ENCODE peak calls at places on chromosomes 4 and X, in seven cellular contexts. One of them, this sample, is unnamed.

GRCh38 chr4:186500721-186501304 is 54.6 kb downstream of the MTNR1A start:
- DNase-seq in mesendoderm: no peak
- DNase-seq in mesenchymal stem cell: no peak
- DNase-seq in trophoblast cell: peak; percentile 46
- DNase-seq in neuronal stem cell: no peak
- DNase-seq in IMR-90: peak; percentile 1
- DNase-seq in H9: peak; percentile 36
- DNase-seq in this sample: no peak

GRCh38 chrX:41605144-41605543 is 83.6 kb upstream of the GPR34 start:
- DNase-seq in trophoblast cell: peak; percentile 32
- DNase-seq in H9: no peak
- DNase-seq in neuronal stem cell: no peak
- DNase-seq in mesendoderm: peak; percentile 49
- DNase-seq in IMR-90: no peak
- DNase-seq in mesenchymal stem cell: no peak
- DNase-seq in this sample: no peak

GRCh38 chrX:29690061-29690460 is 525.3 kb upstream of the MAGEB2 start:
- DNase-seq in IMR-90: peak; percentile 46
- DNase-seq in neuronal stem cell: no peak
- DNase-seq in trophoblast cell: no peak
- DNase-seq in mesendoderm: no peak
- DNase-seq in mesenchymal stem cell: peak; percentile 7
- DNase-seq in H9: no peak
- DNase-seq in this sample: no peak

GRCh38 chr4:174119051-174119450 is 164.4 kb downstream of the FBXO8 start:
- DNase-seq in mesendoderm: no peak
- DNase-seq in IMR-90: peak; percentile 51
- DNase-seq in trophoblast cell: peak; percentile 79
- DNase-seq in H9: no peak
- DNase-seq in mesenchymal stem cell: peak; percentile 88
- DNase-seq in neuronal stem cell: no peak
- DNase-seq in this sample: no peak

GRCh38 chr4:184392321-184392720 is 82.0 kb downstream of the IRF2 start:
- DNase-seq in neuronal stem cell: no peak
- DNase-seq in mesendoderm: no peak
- DNase-seq in IMR-90: no peak
- DNase-seq in H9: no peak
- DNase-seq in trophoblast cell: no peak
- DNase-seq in mesenchymal stem cell: no peak
- DNase-seq in this sample: no peak

GRCh38 chr4:140343303-140343702 is 30.1 kb upstream of the SCOC start:
- DNase-seq in mesendoderm: peak; percentile 36
- DNase-seq in H9: no peak
- DNase-seq in neuronal stem cell: no peak
- DNase-seq in trophoblast cell: no peak
- DNase-seq in IMR-90: no peak
- DNase-seq in mesenchymal stem cell: no peak
- DNase-seq in this sample: no peak

GRCh38 chr4:53599632-53600031 is 8.3 kb upstream of the LNX1 start:
- DNase-seq in trophoblast cell: no peak
- DNase-seq in neuronal stem cell: no peak
- DNase-seq in H9: no peak
- DNase-seq in IMR-90: no peak
- DNase-seq in mesenchymal stem cell: no peak
- DNase-seq in mesendoderm: no peak
- DNase-seq in this sample: no peak

GRCh38 chrX:22950278-22951266 is 49.2 kb upstream of the DDX53 start:
- DNase-seq in neuronal stem cell: no peak
- DNase-seq in H9: no peak
- DNase-seq in IMR-90: peak; percentile 89
- DNase-seq in mesendoderm: no peak
- DNase-seq in mesenchymal stem cell: peak; percentile 89
- DNase-seq in trophoblast cell: peak; percentile 7
- DNase-seq in this sample: no peak

GRCh38 chr4:16213107-16213506 is 13.2 kb downstream of the TAPT1 start:
- DNase-seq in mesenchymal stem cell: peak; percentile 60
- DNase-seq in neuronal stem cell: no peak
- DNase-seq in H9: no peak
- DNase-seq in trophoblast cell: no peak
- DNase-seq in IMR-90: peak; percentile 74
- DNase-seq in mesendoderm: no peak
- DNase-seq in this sample: no peak

GRCh38 chr4:13597604-13598003 is 29.9 kb downstream of the BOD1L1 start:
- DNase-seq in mesenchymal stem cell: no peak
- DNase-seq in mesendoderm: no peak
- DNase-seq in IMR-90: peak; percentile 38
- DNase-seq in trophoblast cell: peak; percentile 59
- DNase-seq in neuronal stem cell: no peak
- DNase-seq in H9: no peak
- DNase-seq in this sample: no peak

GRCh38 chr4:181140037-181140603 is 1103.1 kb upstream of the TENM3 start:
- DNase-seq in mesendoderm: no peak
- DNase-seq in H9: no peak
- DNase-seq in IMR-90: no peak
- DNase-seq in trophoblast cell: no peak
- DNase-seq in mesenchymal stem cell: no peak
- DNase-seq in neuronal stem cell: no peak
- DNase-seq in this sample: no peak

GRCh38 chrX:20378291-20378920 is 111.7 kb upstream of the RPS6KA3 start:
- DNase-seq in IMR-90: peak; percentile 31
- DNase-seq in mesenchymal stem cell: peak; percentile 7
- DNase-seq in neuronal stem cell: no peak
- DNase-seq in H9: no peak
- DNase-seq in mesendoderm: no peak
- DNase-seq in trophoblast cell: no peak
- DNase-seq in this sample: no peak

GRCh38 chr4:2071252-2071911 is 12.3 kb downstream of the NAT8L start:
- DNase-seq in mesendoderm: no peak
- DNase-seq in H9: no peak
- DNase-seq in trophoblast cell: no peak
- DNase-seq in mesenchymal stem cell: no peak
- DNase-seq in neuronal stem cell: no peak
- DNase-seq in IMR-90: no peak
- DNase-seq in this sample: peak; percentile 46

GRCh38 chr4:20356565-20356964 is 104.9 kb downstream of the SLIT2 start:
- DNase-seq in H9: no peak
- DNase-seq in mesenchymal stem cell: no peak
- DNase-seq in mesendoderm: no peak
- DNase-seq in neuronal stem cell: peak; percentile 39
- DNase-seq in IMR-90: no peak
- DNase-seq in trophoblast cell: no peak
- DNase-seq in this sample: no peak

DNA sequence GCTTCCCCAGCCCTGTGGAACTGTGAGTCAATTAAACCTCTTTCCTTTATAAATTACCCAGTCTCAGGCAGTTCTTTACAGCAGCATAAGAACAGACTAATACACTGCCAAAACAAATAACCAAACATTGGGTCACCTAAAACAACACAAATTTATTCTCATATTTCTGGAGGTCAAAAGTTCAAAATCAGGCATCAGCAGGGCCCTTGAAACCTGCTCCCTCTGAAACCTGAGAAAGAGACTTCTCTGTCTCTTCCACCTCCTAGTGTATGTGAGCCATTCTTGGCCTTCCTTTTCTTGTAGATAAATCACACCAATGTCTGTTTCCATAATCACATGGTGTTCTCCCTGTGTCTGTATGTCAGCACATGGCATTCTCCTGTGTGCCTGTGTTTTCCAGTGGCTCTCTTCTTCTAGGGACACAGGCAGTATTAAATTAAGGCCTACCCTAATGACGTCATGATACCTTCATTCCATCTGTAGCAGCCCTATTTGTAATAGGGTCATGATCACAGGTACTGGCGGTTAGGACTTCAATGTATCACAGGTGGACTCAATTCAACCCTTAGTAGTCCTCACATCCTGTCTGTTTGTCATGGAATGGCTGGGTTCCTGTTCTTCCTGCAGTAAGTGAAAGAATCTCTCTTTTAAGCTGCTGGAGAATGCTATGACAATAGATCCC is 147.3 kb upstream of the CLNK start:
- DNase-seq in mesendoderm: no peak
- DNase-seq in IMR-90: no peak
- DNase-seq in H9: no peak
- DNase-seq in trophoblast cell: no peak
- DNase-seq in mesenchymal stem cell: no peak
- DNase-seq in neuronal stem cell: no peak
- DNase-seq in this sample: no peak
- H3K23ac ChIP-seq in mesendoderm: no peak overlapping the region
- H3K23ac ChIP-seq in IMR-90: no peak overlapping the region
- H3K23ac ChIP-seq in H9: no peak overlapping the region
- H3K23ac ChIP-seq in trophoblast cell: no peak overlapping the region
- H3K23ac ChIP-seq in mesenchymal stem cell: no peak overlapping the region
- H3K23ac ChIP-seq in neuronal stem cell: no peak overlapping the region
- H3K23ac ChIP-seq in this sample: no peak overlapping the region

GRCh38 chr4:46389301-46389761 is 597 bp downstream of the GABRA2 start:
- DNase-seq in trophoblast cell: no peak
- DNase-seq in mesendoderm: peak; percentile 56
- DNase-seq in neuronal stem cell: peak; percentile 47
- DNase-seq in mesenchymal stem cell: peak; percentile 76
- DNase-seq in IMR-90: no peak
- DNase-seq in H9: peak; percentile 55
- DNase-seq in this sample: peak; percentile 56

GRCh38 chr4:46392421-46392820 is 2.5 kb upstream of the GABRA2 start:
- DNase-seq in mesenchymal stem cell: peak; percentile 48
- DNase-seq in trophoblast cell: no peak
- DNase-seq in IMR-90: peak; percentile 11
- DNase-seq in mesendoderm: peak; percentile 54
- DNase-seq in H9: no peak
- DNase-seq in neuronal stem cell: peak; percentile 30
- DNase-seq in this sample: no peak

GRCh38 chr4:46388860-46389259 is 1.1 kb downstream of the GABRA2 start:
- DNase-seq in H9: no peak
- DNase-seq in mesendoderm: no peak
- DNase-seq in neuronal stem cell: no peak
- DNase-seq in trophoblast cell: no peak
- DNase-seq in mesenchymal stem cell: peak; percentile 59
- DNase-seq in IMR-90: no peak
- DNase-seq in this sample: no peak

GRCh38 chr4:46390353-46391058 is 578 bp upstream of the GABRA2 start:
- DNase-seq in mesendoderm: peak; percentile 28
- DNase-seq in mesenchymal stem cell: peak; percentile 55
- DNase-seq in IMR-90: no peak
- DNase-seq in neuronal stem cell: peak; percentile 27
- DNase-seq in H9: peak; percentile 32
- DNase-seq in trophoblast cell: no peak
- DNase-seq in this sample: no peak

DNA sequence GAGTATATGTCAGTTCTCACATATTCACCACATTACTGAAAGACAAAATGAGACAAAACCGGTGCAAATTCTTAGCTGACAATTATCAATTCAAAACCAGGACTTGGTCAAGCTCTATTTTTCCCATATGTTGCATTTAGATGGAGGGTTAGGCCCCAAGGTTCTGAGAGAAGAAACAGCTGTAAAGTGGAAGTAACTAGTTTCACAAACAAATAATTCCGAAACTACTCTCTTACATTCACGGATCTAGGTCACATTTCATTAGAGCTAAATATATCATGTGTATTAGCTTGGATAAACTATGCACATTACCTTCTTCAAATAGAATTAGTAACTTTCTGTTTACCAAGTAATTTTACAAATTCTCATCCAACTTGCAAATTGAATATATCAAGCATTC is 3.7 kb upstream of the GABRA2 start:
- DNase-seq in IMR-90: no peak
- DNase-seq in neuronal stem cell: no peak
- DNase-seq in mesendoderm: no peak
- DNase-seq in trophoblast cell: no peak
- DNase-seq in mesenchymal stem cell: no peak
- DNase-seq in H9: no peak
- DNase-seq in this sample: no peak
- H3K23ac ChIP-seq in IMR-90: no peak overlapping the region
- H3K23ac ChIP-seq in neuronal stem cell: no peak overlapping the region
- H3K23ac ChIP-seq in mesendoderm: no peak overlapping the region
- H3K23ac ChIP-seq in trophoblast cell: no peak overlapping the region
- H3K23ac ChIP-seq in mesenchymal stem cell: no peak overlapping the region
- H3K23ac ChIP-seq in H9: no peak overlapping the region
- H3K23ac ChIP-seq in this sample: no peak overlapping the region

GRCh38 chr4:96599752-96600151 is 759.9 kb downstream of the PDHA2 start:
- DNase-seq in mesendoderm: peak; percentile 18
- DNase-seq in H9: no peak
- DNase-seq in mesenchymal stem cell: no peak
- DNase-seq in trophoblast cell: no peak
- DNase-seq in neuronal stem cell: no peak
- DNase-seq in IMR-90: no peak
- DNase-seq in this sample: no peak

GRCh38 chr4:96606451-96606850 is 766.6 kb downstream of the PDHA2 start:
- DNase-seq in neuronal stem cell: no peak
- DNase-seq in trophoblast cell: peak; percentile 43
- DNase-seq in mesenchymal stem cell: no peak
- DNase-seq in IMR-90: no peak
- DNase-seq in mesendoderm: no peak
- DNase-seq in H9: no peak
- DNase-seq in this sample: no peak

GRCh38 chr4:96598465-96598864 is 758.6 kb downstream of the PDHA2 start:
- DNase-seq in mesenchymal stem cell: no peak
- DNase-seq in mesendoderm: peak; percentile 41
- DNase-seq in IMR-90: no peak
- DNase-seq in neuronal stem cell: no peak
- DNase-seq in H9: no peak
- DNase-seq in trophoblast cell: no peak
- DNase-seq in this sample: no peak

GRCh38 chr4:96603635-96604034 is 763.7 kb downstream of the PDHA2 start:
- DNase-seq in H9: no peak
- DNase-seq in mesendoderm: no peak
- DNase-seq in mesenchymal stem cell: no peak
- DNase-seq in trophoblast cell: no peak
- DNase-seq in IMR-90: no peak
- DNase-seq in neuronal stem cell: no peak
- DNase-seq in this sample: no peak

DNA sequence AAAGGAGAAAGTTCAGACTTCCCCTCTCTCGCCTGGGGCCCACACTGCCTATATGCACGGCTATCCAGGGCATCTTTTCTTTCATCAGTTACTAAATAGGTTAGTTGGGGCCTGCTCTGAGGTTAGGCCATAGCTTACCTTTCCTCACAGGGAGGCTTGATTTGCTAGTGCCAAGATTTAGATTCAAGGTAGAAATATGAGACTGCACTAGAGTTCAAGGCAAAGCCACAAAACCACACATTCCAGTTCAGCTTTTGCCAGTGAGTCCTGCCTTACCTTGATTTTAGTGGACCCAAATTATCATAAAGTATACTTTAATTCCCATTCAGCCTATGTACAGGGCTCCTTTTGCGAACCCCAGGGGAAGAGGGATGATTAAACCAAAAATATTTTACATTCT is 762.8 kb downstream of the PDHA2 start:
- DNase-seq in H9: no peak
- DNase-seq in mesenchymal stem cell: no peak
- DNase-seq in trophoblast cell: no peak
- DNase-seq in IMR-90: no peak
- DNase-seq in neuronal stem cell: no peak
- DNase-seq in mesendoderm: no peak
- DNase-seq in this sample: no peak
- H3K23ac ChIP-seq in H9: no peak overlapping the region
- H3K23ac ChIP-seq in mesenchymal stem cell: no peak overlapping the region
- H3K23ac ChIP-seq in trophoblast cell: no peak overlapping the region
- H3K23ac ChIP-seq in IMR-90: no peak overlapping the region
- H3K23ac ChIP-seq in neuronal stem cell: no peak overlapping the region
- H3K23ac ChIP-seq in mesendoderm: no peak overlapping the region
- H3K23ac ChIP-seq in this sample: no peak overlapping the region

GRCh38 chr4:36785965-36786364 is 458.6 kb upstream of the NWD2 start:
- DNase-seq in neuronal stem cell: no peak
- DNase-seq in H9: no peak
- DNase-seq in mesendoderm: no peak
- DNase-seq in trophoblast cell: no peak
- DNase-seq in mesenchymal stem cell: no peak
- DNase-seq in IMR-90: no peak
- DNase-seq in this sample: no peak

GRCh38 chr4:36786519-36786918 is 458.0 kb upstream of the NWD2 start:
- DNase-seq in IMR-90: no peak
- DNase-seq in mesendoderm: no peak
- DNase-seq in mesenchymal stem cell: peak; percentile 2
- DNase-seq in neuronal stem cell: no peak
- DNase-seq in trophoblast cell: no peak
- DNase-seq in H9: no peak
- DNase-seq in this sample: no peak
- H3K23ac ChIP-seq in IMR-90: no peak overlapping the region
- H3K23ac ChIP-seq in mesendoderm: no peak overlapping the region
- H3K23ac ChIP-seq in mesenchymal stem cell: no peak overlapping the region
- H3K23ac ChIP-seq in neuronal stem cell: no peak overlapping the region
- H3K23ac ChIP-seq in trophoblast cell: no peak overlapping the region
- H3K23ac ChIP-seq in H9: no peak overlapping the region
- H3K23ac ChIP-seq in this sample: no peak overlapping the region